ENCODE peak calls at places on chromosome 18, in four cellular contexts. P is WTC11, L is K562, V is HepG2. G is an unnamed sample.

GRCh38 chr18:51614033-51614432 is 416.6 kb upstream of the MEX3C start:
- DNase-seq in P (no peak), V (peak; percentile 5), L (no peak), G (no peak)

GRCh38 chr18:34821669-34822210 is 111.6 kb downstream of the DTNA start:
- DNase-seq in V (peak; percentile 38), P (no peak), L (no peak), G (peak; percentile 50)

GRCh38 chr18:12462242-12462641 is 54.5 kb downstream of the PRELID3A start:
- DNase-seq in L (no peak), P (no peak), V (no peak), G (no peak)

GRCh38 chr18:65415167-65415566 is 335.6 kb upstream of the CDH7 start:
- DNase-seq in L (no peak), V (no peak), P (no peak), G (no peak)

GRCh38 chr18:76130845-76131244 is 364.2 kb downstream of the ZNF516 start:
- DNase-seq in V (no peak), L (no peak), P (no peak), G (no peak)

GRCh38 chr18:64202229-64202835 is 53.4 kb upstream of the LINC00305 start:
- DNase-seq in P (no peak), V (no peak), L (no peak), G (no peak)

GRCh38 chr18:69755856-69756496 is 191.7 kb downstream of the CD226 start:
- DNase-seq in V (no peak), P (no peak), L (no peak), G (no peak)

GRCh38 chr18:50866765-50867164 is 12.2 kb upstream of the ME2 start:
- DNase-seq in P (no peak), L (no peak), V (no peak), G (no peak)

GRCh38 chr18:53458944-53459580 is 765.4 kb downstream of the MBD2 start:
- DNase-seq in L (no peak), P (peak; percentile 24), V (no peak), G (no peak)

GRCh38 chr18:48939368-48940097 is 11.2 kb downstream of the SMAD7 start:
- DNase-seq in P (peak; percentile 66), V (no peak), L (no peak), G (no peak)

GRCh38 chr18:79203017-79203605 is 133.9 kb downstream of the ATP9B start:
- DNase-seq in V (no peak), L (no peak), P (no peak), G (no peak)

GRCh38 chr18:56501896-56502295 is 136.5 kb downstream of the TXNL1 start:
- DNase-seq in P (no peak), L (no peak), V (no peak), G (no peak)

GRCh38 chr18:12282436-12283039 is 25.5 kb upstream of the TUBB6 start:
- DNase-seq in L (no peak), P (no peak), V (peak; percentile 27), G (no peak)

GRCh38 chr18:58580623-58581022 is 48.3 kb downstream of the ALPK2 start:
- DNase-seq in P (peak; percentile 42), V (no peak), L (no peak), G (no peak)

GRCh38 chr18:33749831-33750230 is 171.8 kb downstream of the ASXL3 start:
- DNase-seq in V (no peak), L (no peak), P (no peak), G (no peak)

GRCh38 chr18:77061946-77062517 is 70.6 kb downstream of the MBP start:
- DNase-seq in L (no peak), P (no peak), V (no peak), G (no peak)

GRCh38 chr18:23332356-23332755 is 120.7 kb upstream of the RIOK3 start:
- DNase-seq in V (no peak), L (no peak), P (no peak), G (no peak)

GRCh38 chr18:23333827-23334226 is 119.3 kb upstream of the RIOK3 start:
- DNase-seq in P (no peak), L (no peak), V (no peak), G (no peak)

GRCh38 chr18:23331091-23331920 is 121.8 kb upstream of the RIOK3 start:
- DNase-seq in L (no peak), V (no peak), P (peak; percentile 62), G (no peak)

GRCh38 chr18:23334569-23334968 is 118.5 kb upstream of the RIOK3 start:
- DNase-seq in L (no peak), P (no peak), V (no peak), G (no peak)

GRCh38 chr18:23330423-23330822 is 122.7 kb upstream of the RIOK3 start:
- DNase-seq in L (no peak), P (no peak), V (no peak), G (no peak)
- TF ChIP-seq ELF4 in L (no peak), P (no peak), V (no peak), G (no peak)

DNA sequence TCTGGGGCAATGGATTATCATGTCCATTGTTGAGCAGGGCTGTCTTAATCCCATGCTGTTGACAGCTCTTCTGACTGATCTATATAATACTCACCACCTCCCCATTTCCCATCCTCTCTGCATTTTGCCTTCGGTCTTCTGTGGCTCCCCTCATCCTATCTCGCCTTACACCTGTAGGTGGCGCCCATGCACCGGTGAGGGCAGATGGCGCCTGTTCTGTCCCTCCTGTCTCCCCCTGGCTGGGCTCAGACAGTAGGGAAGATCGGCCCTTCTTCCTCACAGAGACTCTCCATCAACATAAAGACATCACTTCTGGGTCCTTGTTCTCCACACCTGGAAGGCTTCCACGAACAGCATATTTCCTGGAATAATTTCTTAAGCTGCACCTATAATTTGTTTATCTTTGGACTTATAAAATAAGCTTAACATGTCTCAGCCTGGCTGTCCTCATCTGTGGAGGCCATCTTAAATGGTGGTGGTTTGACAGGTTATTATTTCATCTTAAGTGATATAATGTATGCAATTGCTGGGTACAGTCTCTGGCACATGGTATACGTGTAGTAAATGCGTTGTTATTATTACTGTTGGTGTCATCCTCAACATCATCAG is 10.9 kb upstream of the CDH20 start:
- DNase-seq in V (peak; percentile 42), P (peak; percentile 89), L (peak; percentile 29), G (peak; percentile 66)
- TF ChIP-seq ELF4 in V (no peak), P (no peak), L (no peak), G (no peak)

DNA sequence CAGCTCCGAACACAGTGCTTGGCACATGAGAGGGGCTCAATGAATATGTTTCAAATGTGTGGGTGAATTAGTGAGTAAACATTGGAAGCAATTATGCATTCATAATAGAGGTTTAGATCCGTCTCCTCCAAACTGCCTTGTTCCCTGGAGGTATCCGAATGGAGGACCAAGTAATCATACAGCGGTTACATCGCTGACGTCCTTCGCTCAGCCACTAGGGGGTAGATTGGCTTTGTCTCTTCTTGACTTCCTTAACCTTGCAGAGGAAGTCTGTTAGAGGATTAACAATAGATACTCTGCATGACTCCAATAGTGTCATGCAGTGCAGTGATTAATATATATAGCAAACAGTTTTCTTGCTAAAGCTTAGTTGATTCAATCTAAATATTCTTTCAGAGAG is 517.0 kb downstream of the PTPRM start:
- DNase-seq in L (peak; percentile 37), P (peak; percentile 69), V (peak; percentile 28), G (peak; percentile 43)
- TF ChIP-seq ELF4 in L (no peak), P (no peak), V (no peak), G (no peak)

GRCh38 chr18:22563098-22563707 is 145.5 kb upstream of the CTAGE1 start:
- DNase-seq in L (peak; percentile 68), V (peak; percentile 62), P (no peak), G (peak; percentile 79)
- TF ChIP-seq ELF4 in L (no peak), V (no peak), P (no peak), G (no peak)

GRCh38 chr18:72541871-72542690 is 2.1 kb downstream of the CBLN2 start:
- DNase-seq in L (no peak), P (peak; percentile 60), V (no peak), G (no peak)
- TF ChIP-seq ELF4 in L (no peak), P (no peak), V (no peak), G (no peak)

G was measured in HEK293T.